ENCODE peak calls at places on chromosomes 4 and X, in four cellular contexts. X is cerebellar cortex, K is posterior cingulate gyrus, H is GM04504. G is an unnamed sample.

GRCh38 chr4:8198906-8199593 is at the start of gene SH3TC1:
- DNase-seq in H (no peak), K (peak; percentile 34), X (peak; percentile 26), G (peak; percentile 87)

GRCh38 chrX:13967636-13968035 is 62.1 kb downstream of the GEMIN8 start:
- DNase-seq in K (no peak), H (no peak), X (no peak), G (no peak)

GRCh38 chrX:27086221-27086620 is 376.9 kb downstream of the PPP4R3C start:
- DNase-seq in H (no peak), X (no peak), K (no peak), G (no peak)

GRCh38 chr4:8820178-8821102 is 51.2 kb downstream of the HMX1 start:
- DNase-seq in H (no peak), X (no peak), K (no peak), G (no peak)

GRCh38 chrX:149528381-149528780 is 12.4 kb upstream of the EOLA1 start:
- DNase-seq in X (no peak), K (no peak), H (no peak), G (no peak)

GRCh38 chrX:7334253-7334935 is 186.4 kb upstream of the PUDP start:
- DNase-seq in K (no peak), X (no peak), H (peak; percentile 63), G (no peak)

GRCh38 chrX:104316739-104317138 is 62.0 kb upstream of the ESX1 start:
- DNase-seq in X (no peak), K (no peak), H (no peak), G (no peak)

GRCh38 chrX:13569479-13570244 is at the start of gene EGFL6:
- DNase-seq in H (no peak), X (no peak), K (no peak), G (peak; percentile 60)

GRCh38 chr4:163595590-163595989 is 101.1 kb downstream of the TMA16 start:
- DNase-seq in X (no peak), K (no peak), H (no peak), G (no peak)

GRCh38 chr4:73912191-73912590 is 43.0 kb downstream of the CXCL1 start:
- DNase-seq in K (no peak), H (no peak), X (no peak), G (no peak)

GRCh38 chr4:184408021-184408710 is 66.2 kb downstream of the IRF2 start:
- DNase-seq in H (no peak), K (no peak), X (no peak), G (no peak)

GRCh38 chr4:8282742-8283141 is 13.2 kb downstream of the HTRA3 start:
- DNase-seq in K (no peak), H (no peak), X (no peak), G (no peak)

GRCh38 chrX:7147431-7147977 is at the start of gene STS:
- DNase-seq in H (no peak), X (peak; percentile 32), K (peak; percentile 51), G (peak; percentile 76)

GRCh38 chr4:128527356-128527755 is 239.7 kb upstream of the PGRMC2 start:
- DNase-seq in H (no peak), X (no peak), K (no peak), G (no peak)

GRCh38 chr4:109729563-109730293 is at the start of gene PLA2G12A:
- DNase-seq in H (peak; percentile 21), X (peak; percentile 77), K (peak; percentile 28), G (peak; percentile 80)

GRCh38 chr4:121199742-121200561 is 35.8 kb upstream of the TNIP3 start:
- DNase-seq in K (no peak), H (no peak), X (no peak), G (no peak)

GRCh38 chrX:48514126-48514806 is 5.5 kb downstream of the PORCN start:
- DNase-seq in X (no peak), K (no peak), H (no peak), G (no peak)

GRCh38 chr4:100224160-100224559 is 33.9 kb upstream of the DDIT4L start:
- DNase-seq in H (no peak), K (no peak), X (no peak), G (no peak)

GRCh38 chr4:73734405-73735070 is 5.8 kb upstream of the CXCL8 start:
- DNase-seq in K (no peak), X (no peak), H (no peak), G (no peak)

GRCh38 chr4:140254656-140255299 is 100.8 kb upstream of the MAML3 start:
- DNase-seq in K (no peak), H (no peak), X (no peak), G (no peak)

GRCh38 chr4:23788460-23788859 is 101.4 kb downstream of the PPARGC1A start:
- DNase-seq in X (no peak), K (no peak), H (no peak), G (no peak)

GRCh38 chrX:144732588-144732987 is 514.7 kb upstream of the SPANXN1 start:
- DNase-seq in K (no peak), X (no peak), H (no peak), G (no peak)

GRCh38 chr4:1285790-1286553 is 3.7 kb upstream of the MAEA start:
- DNase-seq in X (peak; percentile 22), H (no peak), K (no peak), G (no peak)

GRCh38 chr4:110196871-110197420 is 1.5 kb downstream of the ELOVL6 start:
- DNase-seq in X (peak; percentile 38), K (peak; percentile 52), H (no peak), G (no peak)

GRCh38 chrX:85573801-85574200 is 194.3 kb upstream of the POF1B start:
- DNase-seq in X (no peak), K (no peak), H (no peak), G (no peak)

GRCh38 chr4:190019023-190019858 is 7.8 kb downstream of the FRG2 start:
- DNase-seq in K (no peak), X (no peak), H (no peak), G (no peak)